ENCODE peak calls at places on chromosome 18, in six cellular contexts. Z is brain microvascular endothelial cell, R is cardiac fibroblast, M is nephron progenitor cell, A is WERI-Rb-1, D is Calu3. I is an unnamed sample.

GRCh38 chr18:35203001-35203553 is 37.8 kb upstream of the ZNF397 start:
- DNase-seq in Z (no peak), R (no peak), M (no peak), A (no peak), D (no peak), I (no peak)

GRCh38 chr18:71743634-71744033 is 800.5 kb downstream of the CBLN2 start:
- DNase-seq in Z (no peak), R (no peak), M (no peak), A (no peak), D (no peak), I (no peak)

GRCh38 chr18:79615586-79615985 is 64.0 kb upstream of the CTDP1 start:
- DNase-seq in Z (no peak), R (no peak), M (no peak), A (peak), D (no peak), I (no peak)

GRCh38 chr18:74862094-74862493 is 264.4 kb downstream of the ZNF407 start:
- DNase-seq in Z (no peak), R (no peak), M (no peak), A (no peak), D (no peak), I (no peak)

GRCh38 chr18:37778417-37779165 is 213.0 kb upstream of the CELF4 start:
- DNase-seq in Z (peak), R (peak), M (peak), A (peak), D (peak), I (peak)

GRCh38 chr18:29004921-29005320 is 828.0 kb upstream of the CDH2 start:
- DNase-seq in Z (no peak), R (no peak), M (no peak), A (no peak), D (no peak), I (no peak)

GRCh38 chr18:77129150-77129551 is 3.4 kb downstream of the MBP start:
- DNase-seq in Z (peak), R (peak), M (no peak), A (no peak), D (no peak), I (no peak)

GRCh38 chr18:46096651-46097300 is 1.3 kb downstream of the ATP5F1A start:
- DNase-seq in Z (no peak), R (peak), M (no peak), A (peak), D (no peak), I (no peak)

GRCh38 chr18:45978084-45978483 is 11.0 kb upstream of the EPG5 start:
- DNase-seq in Z (no peak), R (no peak), M (no peak), A (no peak), D (peak), I (no peak)

GRCh38 chr18:3804336-3804735 is 354.4 kb downstream of the TGIF1 start:
- DNase-seq in Z (no peak), R (no peak), M (no peak), A (no peak), D (no peak), I (no peak)

GRCh38 chr18:78789850-78790249 is 189.8 kb upstream of the SALL3 start:
- DNase-seq in Z (no peak), R (no peak), M (no peak), A (no peak), D (no peak), I (no peak)

GRCh38 chr18:21242141-21243040 is at the start of gene GREB1L:
- DNase-seq in Z (no peak), R (peak), M (peak), A (peak), D (peak), I (peak)

GRCh38 chr18:13387856-13388548 is 169.4 kb downstream of the LDLRAD4 start:
- DNase-seq in Z (no peak), R (no peak), M (no peak), A (no peak), D (no peak), I (no peak)

GRCh38 chr18:40877096-40877495 is 1077.9 kb upstream of the PIK3C3 start:
- DNase-seq in Z (peak), R (peak), M (no peak), A (no peak), D (no peak), I (no peak)

GRCh38 chr18:41972067-41973000 is 17.3 kb downstream of the PIK3C3 start:
- DNase-seq in Z (no peak), R (no peak), M (no peak), A (no peak), D (no peak), I (no peak)

GRCh38 chr18:58256316-58257080 is 212.5 kb downstream of the NEDD4L start:
- DNase-seq in Z (no peak), R (no peak), M (no peak), A (no peak), D (no peak), I (no peak)

GRCh38 chr18:74252032-74252380 is 39.8 kb downstream of the CYB5A start:
- DNase-seq in Z (peak), R (peak), M (no peak), A (no peak), D (no peak), I (no peak)

GRCh38 chr18:37330173-37330572 is 235.4 kb downstream of the CELF4 start:
- DNase-seq in Z (no peak), R (no peak), M (no peak), A (no peak), D (no peak), I (no peak)

GRCh38 chr18:293557-293956 is 25.7 kb upstream of the THOC1 start:
- DNase-seq in Z (no peak), R (peak), M (no peak), A (no peak), D (no peak), I (no peak)
- TF ChIP-seq CTCF in Z (no peak), R (no peak), M (no peak), A (no peak), D (no peak), I (no peak)

GRCh38 chr18:72768681-72769229 is 99.0 kb downstream of the NETO1 start:
- DNase-seq in Z (no peak), R (no peak), M (no peak), A (peak), D (no peak), I (peak)
- TF ChIP-seq CTCF in Z (no peak), R (no peak), M (no peak), A (peak), D (no peak), I (no peak)

DNA sequence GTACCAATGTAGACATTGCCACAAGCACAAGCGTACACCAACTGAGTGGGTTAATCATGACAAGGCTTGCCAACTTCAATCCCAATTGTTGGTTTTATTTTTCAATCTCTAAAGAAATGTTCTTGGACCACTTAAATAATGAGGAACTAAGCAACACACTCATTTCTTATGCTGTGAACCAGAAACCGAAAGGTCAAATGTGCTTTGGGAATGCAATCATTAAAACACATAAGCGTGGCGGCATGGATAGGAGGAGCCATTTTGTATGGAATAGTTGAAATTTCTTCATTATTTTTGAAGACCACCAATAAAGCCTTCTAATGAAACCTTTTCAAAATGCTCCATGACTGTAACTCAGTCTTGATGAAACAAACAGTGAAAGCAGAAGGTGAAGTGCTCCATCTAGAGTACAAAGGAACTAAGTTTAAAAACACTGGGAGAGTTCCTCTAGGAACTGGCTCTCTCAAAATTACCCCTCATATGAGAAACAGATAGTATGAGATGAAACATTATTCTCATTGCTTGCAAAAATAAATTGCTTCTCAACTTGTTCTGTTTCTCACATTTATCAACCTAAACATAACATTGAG is 113.2 kb upstream of the CHST9 start:
- DNase-seq in Z (no peak), R (no peak), M (no peak), A (no peak), D (no peak), I (no peak)
- TF ChIP-seq CTCF in Z (peak), R (no peak), M (peak), A (peak), D (peak), I (no peak)

GRCh38 chr18:52339891-52340371 is at the start of gene DCC:
- DNase-seq in Z (peak), R (peak), M (peak), A (peak), D (no peak), I (peak)
- TF ChIP-seq CTCF in Z (peak), R (peak), M (peak), A (peak), D (no peak), I (peak)

GRCh38 chr18:23093772-23094171 is 41.5 kb upstream of the CABLES1 start:
- DNase-seq in Z (no peak), R (no peak), M (no peak), A (peak), D (no peak), I (no peak)

GRCh38 chr18:23094411-23095165 is 40.7 kb upstream of the CABLES1 start:
- DNase-seq in Z (no peak), R (no peak), M (peak), A (peak), D (no peak), I (no peak)

GRCh38 chr18:23099621-23100020 is 35.7 kb upstream of the CABLES1 start:
- DNase-seq in Z (no peak), R (no peak), M (no peak), A (no peak), D (peak), I (no peak)

GRCh38 chr18:23092121-23092520 is 43.2 kb upstream of the CABLES1 start:
- DNase-seq in Z (no peak), R (no peak), M (no peak), A (no peak), D (no peak), I (no peak)

DNA sequence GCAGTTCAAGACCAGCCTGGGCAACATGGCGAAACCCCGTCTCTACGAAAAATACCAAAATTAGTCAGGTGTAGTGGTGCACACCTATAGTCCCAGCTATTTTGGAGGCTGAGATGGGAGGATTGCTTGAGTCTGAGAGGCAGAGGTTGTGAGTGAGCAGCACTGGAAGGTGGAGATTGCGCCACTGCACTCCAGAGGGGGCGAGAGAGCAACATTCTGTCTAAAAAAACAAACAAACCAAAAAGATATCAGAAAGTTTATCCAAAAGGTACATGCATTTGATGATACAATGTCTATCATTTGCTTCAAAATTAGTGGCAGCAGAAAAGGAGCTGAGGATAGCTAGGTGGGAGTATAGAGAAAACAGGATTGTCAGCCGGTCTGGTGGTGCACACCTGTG is 39.8 kb upstream of the CABLES1 start:
- DNase-seq in Z (no peak), R (no peak), M (no peak), A (no peak), D (no peak), I (no peak)
- TF ChIP-seq CTCF in Z (no peak), R (no peak), M (no peak), A (peak), D (no peak), I (no peak)

GRCh38 chr18:48317781-48318381 is 91.3 kb downstream of the ZBTB7C start:
- DNase-seq in Z (no peak), R (peak), M (no peak), A (no peak), D (no peak), I (no peak)
- TF ChIP-seq CTCF in Z (peak), R (peak), M (no peak), A (peak), D (peak), I (peak)

GRCh38 chr18:50359806-50360205 is 15.0 kb upstream of the SKA1 start:
- DNase-seq in Z (no peak), R (no peak), M (no peak), A (no peak), D (no peak), I (no peak)

GRCh38 chr18:50358844-50359243 is 16.0 kb upstream of the SKA1 start:
- DNase-seq in Z (no peak), R (no peak), M (no peak), A (no peak), D (no peak), I (no peak)

GRCh38 chr18:50350699-50351098 is 24.1 kb upstream of the SKA1 start:
- DNase-seq in Z (no peak), R (no peak), M (no peak), A (no peak), D (no peak), I (no peak)

GRCh38 chr18:50356036-50356945 is 18.6 kb upstream of the SKA1 start:
- DNase-seq in Z (peak), R (peak), M (no peak), A (no peak), D (peak), I (no peak)
- TF ChIP-seq CTCF in Z (peak), R (no peak), M (no peak), A (peak), D (no peak), I (no peak)

GRCh38 chr18:31424383-31424988 is 23.1 kb upstream of the DSG3 start:
- DNase-seq in Z (peak), R (peak), M (peak), A (peak), D (peak), I (peak)
- TF ChIP-seq CTCF in Z (peak), R (peak), M (peak), A (peak), D (peak), I (peak)

DNA sequence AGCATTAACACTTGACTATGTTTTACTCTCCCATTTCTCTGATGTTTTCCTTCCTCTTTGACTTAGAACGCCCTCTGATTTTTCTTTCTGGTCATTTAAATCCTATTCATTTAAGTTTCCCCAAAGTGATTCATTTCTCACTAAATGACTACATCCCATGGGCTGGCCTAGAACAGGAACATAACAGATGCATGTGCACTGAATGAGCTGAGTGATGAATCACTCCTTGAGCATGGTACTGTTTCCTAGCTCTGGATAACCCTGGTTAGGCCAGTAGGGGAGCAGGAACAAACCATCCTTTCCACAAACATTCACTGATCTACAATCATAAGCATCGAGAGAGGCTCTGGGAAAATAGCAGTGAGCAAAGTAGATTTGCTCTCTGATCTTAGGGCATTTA is 221.9 kb upstream of the SETBP1 start:
- DNase-seq in Z (peak), R (peak), M (no peak), A (no peak), D (no peak), I (no peak)
- TF ChIP-seq CTCF in Z (peak), R (peak), M (no peak), A (no peak), D (no peak), I (no peak)

GRCh38 chr18:26565514-26565913 is 17.2 kb upstream of the KCTD1 start:
- DNase-seq in Z (no peak), R (no peak), M (no peak), A (no peak), D (no peak), I (no peak)

GRCh38 chr18:26563024-26563423 is 14.7 kb upstream of the KCTD1 start:
- DNase-seq in Z (no peak), R (no peak), M (no peak), A (no peak), D (no peak), I (no peak)

GRCh38 chr18:26568513-26568912 is 20.2 kb upstream of the KCTD1 start:
- DNase-seq in Z (no peak), R (no peak), M (no peak), A (no peak), D (no peak), I (no peak)

GRCh38 chr18:26568926-26569700 is 20.8 kb upstream of the KCTD1 start:
- DNase-seq in Z (no peak), R (no peak), M (no peak), A (no peak), D (no peak), I (no peak)

DNA sequence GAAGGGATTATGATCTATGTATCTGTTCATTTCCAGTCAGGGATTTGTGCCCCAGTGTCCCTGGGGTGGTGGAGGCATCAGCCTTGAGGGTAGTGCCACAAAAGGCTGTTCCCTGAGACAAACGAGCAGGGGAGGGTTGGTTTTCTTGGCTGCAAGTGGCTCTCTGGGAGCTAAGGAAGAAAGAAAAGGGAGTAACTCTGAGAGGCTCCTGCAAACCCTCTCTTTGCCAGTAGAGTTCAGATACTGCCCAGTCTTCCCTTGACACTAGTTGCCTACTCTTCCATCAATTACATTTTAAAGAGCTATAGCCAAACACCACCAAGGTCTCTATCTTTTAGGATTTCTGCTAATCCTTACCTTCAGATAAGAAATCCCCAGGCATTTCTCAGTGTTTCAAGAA is 18.5 kb upstream of the KCTD1 start:
- DNase-seq in Z (no peak), R (no peak), M (no peak), A (no peak), D (no peak), I (no peak)
- TF ChIP-seq CTCF in Z (no peak), R (no peak), M (no peak), A (no peak), D (no peak), I (no peak)

I was measured in glutamatergic neuron.